ENCODE peak calls at places on chromosomes 6 and 20, in eight cellular contexts. O, G, X, Q, U, J, B and S are unnamed samples.

GRCh38 chr6:107061125-107062020 is 33.4 kb downstream of the MTRES1 start:
- DNase-seq in O (no peak), G (no peak), X (no peak), Q (no peak), U (no peak), J (no peak), B (no peak), S (peak)

GRCh38 chr6:110625883-110626282 is 149.5 kb upstream of the SLC22A16 start:
- DNase-seq in O (no peak), G (peak), X (peak), Q (no peak), U (peak), J (no peak), B (no peak), S (no peak)

GRCh38 chr6:43949451-43950110 is 177.7 kb downstream of the MRPL14 start:
- DNase-seq in O (peak), G (no peak), X (no peak), Q (no peak), U (peak), J (peak), B (no peak), S (no peak)

GRCh38 chr20:62054451-62054953 is 11.2 kb downstream of the TAF4 start:
- DNase-seq in O (no peak), G (no peak), X (no peak), Q (no peak), U (no peak), J (no peak), B (no peak), S (no peak)

GRCh38 chr6:78487401-78487800 is 379.9 kb upstream of the IRAK1BP1 start:
- DNase-seq in O (no peak), G (no peak), X (no peak), Q (no peak), U (no peak), J (no peak), B (no peak), S (no peak)

GRCh38 chr6:136991614-136992013 is 53.2 kb downstream of the IL20RA start:
- DNase-seq in O (no peak), G (no peak), X (no peak), Q (no peak), U (peak), J (no peak), B (no peak), S (no peak)

GRCh38 chr6:32668226-32668747 is 1.8 kb upstream of the HLA-DQB1 start:
- DNase-seq in O (peak), G (no peak), X (peak), Q (no peak), U (peak), J (no peak), B (no peak), S (no peak)

GRCh38 chr6:106694343-106694742 is 65.0 kb downstream of the QRSL1 start:
- DNase-seq in O (no peak), G (no peak), X (no peak), Q (no peak), U (no peak), J (no peak), B (no peak), S (no peak)

GRCh38 chr6:43274916-43275597 is 23.0 kb upstream of the SLC22A7 start:
- DNase-seq in O (no peak), G (no peak), X (peak), Q (no peak), U (no peak), J (no peak), B (no peak), S (no peak)

GRCh38 chr20:58372836-58373235 is 16.2 kb upstream of the VAPB start:
- DNase-seq in O (no peak), G (no peak), X (no peak), Q (no peak), U (no peak), J (no peak), B (no peak), S (no peak)

GRCh38 chr6:137808191-137808590 is 58.9 kb upstream of the TNFAIP3 start:
- DNase-seq in O (no peak), G (peak), X (no peak), Q (no peak), U (peak), J (no peak), B (no peak), S (no peak)

GRCh38 chr6:71855406-71855805 is 30.9 kb upstream of the RIMS1 start:
- DNase-seq in O (no peak), G (no peak), X (no peak), Q (no peak), U (no peak), J (no peak), B (no peak), S (no peak)

GRCh38 chr6:52325695-52326471 is 36.1 kb upstream of the PAQR8 start:
- DNase-seq in O (no peak), G (no peak), X (no peak), Q (no peak), U (no peak), J (no peak), B (no peak), S (no peak)

GRCh38 chr20:31516651-31517050 is 2.4 kb downstream of the HM13 start:
- DNase-seq in O (no peak), G (no peak), X (no peak), Q (no peak), U (no peak), J (no peak), B (no peak), S (no peak)

GRCh38 chr6:27582928-27583725 is 110.2 kb upstream of the ZNF184 start:
- DNase-seq in O (peak), G (peak), X (no peak), Q (no peak), U (peak), J (peak), B (no peak), S (no peak)

GRCh38 chr6:80974579-80974978 is 777.9 kb downstream of the TENT5A start:
- DNase-seq in O (no peak), G (no peak), X (no peak), Q (no peak), U (no peak), J (no peak), B (no peak), S (no peak)

GRCh38 chr20:36768768-36769430 is 4.7 kb downstream of the DSN1 start:
- DNase-seq in O (no peak), G (no peak), X (no peak), Q (no peak), U (no peak), J (no peak), B (no peak), S (no peak)

GRCh38 chr20:12049125-12049524 is 131.4 kb downstream of the BTBD3 start:
- DNase-seq in O (no peak), G (peak), X (no peak), Q (no peak), U (peak), J (no peak), B (no peak), S (no peak)

GRCh38 chr6:168016756-168017525 is 19.5 kb downstream of the KIF25 start:
- DNase-seq in O (no peak), G (no peak), X (no peak), Q (no peak), U (peak), J (peak), B (no peak), S (no peak)

GRCh38 chr6:160253242-160253641 is 5.4 kb downstream of the SLC22A2 start:
- DNase-seq in O (no peak), G (no peak), X (no peak), Q (no peak), U (no peak), J (no peak), B (no peak), S (no peak)

GRCh38 chr6:148789991-148790390 is 43.2 kb downstream of the UST start:
- DNase-seq in O (no peak), G (no peak), X (no peak), Q (no peak), U (no peak), J (no peak), B (no peak), S (no peak)

GRCh38 chr6:140660295-140660694 is 1285.8 kb upstream of the CITED2 start:
- DNase-seq in O (no peak), G (no peak), X (no peak), Q (no peak), U (peak), J (peak), B (no peak), S (no peak)

GRCh38 chr6:140661691-140662090 is 1287.2 kb upstream of the CITED2 start:
- DNase-seq in O (no peak), G (no peak), X (no peak), Q (no peak), U (peak), J (no peak), B (no peak), S (no peak)

GRCh38 chr6:140663094-140663493 is 1288.6 kb upstream of the CITED2 start:
- DNase-seq in O (no peak), G (no peak), X (no peak), Q (no peak), U (no peak), J (no peak), B (no peak), S (no peak)

GRCh38 chr6:140669321-140669720 is 1294.9 kb upstream of the CITED2 start:
- DNase-seq in O (no peak), G (peak), X (no peak), Q (no peak), U (peak), J (peak), B (no peak), S (no peak)

GRCh38 chr6:140663772-140664171 is 1289.3 kb upstream of the CITED2 start:
- DNase-seq in O (no peak), G (no peak), X (no peak), Q (no peak), U (no peak), J (no peak), B (no peak), S (no peak)
- H3K4me3 ChIP-seq in O (no peak), G (no peak), X (no peak), Q (no peak), U (no peak), J (no peak), B (no peak), S (no peak)

GRCh38 chr6:165889636-165890403 is 226.8 kb upstream of the PDE10A start:
- DNase-seq in O (peak), G (peak), X (peak), Q (no peak), U (peak), J (peak), B (no peak), S (no peak)
- TF ChIP-seq CTCF in O (peak), G (peak), X (no peak), Q (peak), U (peak), J (peak), B (peak), S (peak)

GRCh38 chr6:15690451-15690961 is 27.7 kb upstream of the DTNBP1 start:
- DNase-seq in O (no peak), G (no peak), X (peak), Q (no peak), U (peak), J (no peak), B (no peak), S (no peak)

GRCh38 chr6:15689586-15690450 is 27.0 kb upstream of the DTNBP1 start:
- DNase-seq in O (no peak), G (no peak), X (no peak), Q (no peak), U (peak), J (no peak), B (no peak), S (no peak)

GRCh38 chr6:15685629-15686028 is 22.8 kb upstream of the DTNBP1 start:
- DNase-seq in O (no peak), G (no peak), X (no peak), Q (no peak), U (no peak), J (no peak), B (no peak), S (no peak)

DNA sequence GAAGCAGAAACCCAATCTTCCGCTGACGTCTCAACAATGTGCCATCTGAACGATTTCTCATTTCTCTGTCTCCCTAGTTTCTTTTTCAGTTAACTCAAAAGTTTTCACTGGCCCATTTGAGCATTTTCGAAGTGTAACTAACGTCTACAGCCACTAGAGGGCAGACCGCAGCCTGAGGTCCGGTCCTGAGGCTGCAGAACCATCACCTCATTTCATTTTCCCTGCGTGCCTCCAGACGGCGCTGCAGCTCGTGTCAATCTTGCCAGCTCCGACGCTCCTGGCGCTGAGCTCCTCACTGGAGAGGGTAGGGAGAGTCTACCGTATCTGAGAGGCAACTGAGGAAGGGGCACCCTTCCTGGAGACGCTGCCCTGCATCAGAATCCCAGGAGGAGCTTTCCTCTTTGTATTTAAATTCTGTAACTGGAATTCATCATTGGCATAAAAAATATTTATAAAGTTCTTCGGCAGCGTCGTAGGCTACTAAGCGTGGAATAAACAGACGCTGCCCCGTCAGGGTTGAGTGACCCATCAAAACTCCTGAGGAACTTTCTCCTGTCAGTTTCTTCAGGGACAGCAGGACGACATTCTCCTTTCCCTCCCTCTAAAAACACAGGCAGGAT is 28.5 kb upstream of the DTNBP1 start:
- DNase-seq in O (peak), G (peak), X (peak), Q (peak), U (peak), J (peak), B (peak), S (peak)
- H3K4me3 ChIP-seq in O (no peak), G (peak), X (no peak), Q (peak), U (no peak), J (no peak), B (peak), S (peak)

GRCh38 chr6:13428528-13429405 is 58.6 kb downstream of the GFOD1 start:
- DNase-seq in O (no peak), G (no peak), X (no peak), Q (no peak), U (no peak), J (no peak), B (no peak), S (no peak)
- TF ChIP-seq CTCF in O (no peak), G (no peak), X (no peak), Q (no peak), U (no peak), J (no peak), B (no peak), S (no peak)

DNA sequence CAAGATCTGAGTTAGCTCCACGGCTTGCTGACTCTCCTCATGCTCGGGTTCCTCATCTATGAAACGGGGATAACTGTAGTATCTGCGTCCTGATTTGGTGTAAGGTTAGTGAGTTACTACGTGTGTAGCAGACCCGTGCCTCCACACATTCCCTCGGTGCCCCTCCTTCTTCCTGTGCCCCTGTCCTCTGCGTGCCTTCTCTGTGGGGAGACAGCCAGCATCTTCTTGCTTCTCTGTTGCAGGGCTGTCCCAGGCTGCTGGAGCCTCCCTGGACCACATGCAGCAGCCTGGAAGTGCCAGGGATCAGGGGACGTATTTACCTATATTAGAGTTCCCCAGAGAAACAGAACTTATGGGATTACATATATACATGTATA is 128.6 kb upstream of the PRND start:
- DNase-seq in O (no peak), G (no peak), X (no peak), Q (no peak), U (no peak), J (no peak), B (no peak), S (no peak)
- H3K4me3 ChIP-seq in O (no peak), G (no peak), X (no peak), Q (no peak), U (no peak), J (no peak), B (no peak), S (no peak)

GRCh38 chr6:108669673-108670072 is 109.0 kb downstream of the FOXO3 start:
- DNase-seq in O (no peak), G (no peak), X (no peak), Q (no peak), U (no peak), J (no peak), B (no peak), S (no peak)
- TF ChIP-seq CTCF in O (no peak), G (no peak), X (no peak), Q (no peak), U (no peak), J (no peak), B (no peak), S (no peak)

GRCh38 chr20:53873249-53873642 is 197.1 kb downstream of the BCAS1 start:
- DNase-seq in O (no peak), G (no peak), X (no peak), Q (no peak), U (no peak), J (no peak), B (no peak), S (no peak)
- H3K4me3 ChIP-seq in O (no peak), G (no peak), X (no peak), Q (no peak), U (no peak), J (no peak), B (no peak), S (no peak)

GRCh38 chr6:169755162-169755561 is 3.7 kb downstream of the ERMARD start:
- DNase-seq in O (no peak), G (no peak), X (no peak), Q (no peak), U (no peak), J (no peak), B (no peak), S (no peak)
- TF ChIP-seq CTCF in O (no peak), G (no peak), X (no peak), Q (no peak), U (no peak), J (no peak), B (no peak), S (no peak)